ENCODE peak calls at places on chromosomes 3 and 15, in five cellular contexts. One of them, this sample, is unnamed.

GRCh38 chr3:14424711-14425573 is 22.5 kb downstream of the SLC6A6 start:
- DNase-seq in GM12878: no peak
- DNase-seq in A549: no peak
- DNase-seq in K562: peak; percentile 51
- DNase-seq in HepG2: no peak
- DNase-seq in this sample: peak; percentile 73

GRCh38 chr3:156201411-156202405 is 81.3 kb downstream of the KCNAB1 start:
- DNase-seq in GM12878: no peak
- DNase-seq in A549: no peak
- DNase-seq in K562: no peak
- DNase-seq in HepG2: no peak
- DNase-seq in this sample: no peak

GRCh38 chr15:95869920-95870319 is 460.6 kb upstream of the NR2F2 start:
- DNase-seq in GM12878: no peak
- DNase-seq in A549: no peak
- DNase-seq in K562: no peak
- DNase-seq in HepG2: no peak
- DNase-seq in this sample: no peak

GRCh38 chr15:66071621-66072295 is 181.8 kb downstream of the MEGF11 start:
- DNase-seq in GM12878: no peak
- DNase-seq in A549: no peak
- DNase-seq in K562: no peak
- DNase-seq in HepG2: no peak
- DNase-seq in this sample: no peak

GRCh38 chr15:67997996-67998395 is 56.1 kb upstream of the PIAS1 start:
- DNase-seq in GM12878: no peak
- DNase-seq in A549: peak; percentile 47
- DNase-seq in K562: no peak
- DNase-seq in HepG2: no peak
- DNase-seq in this sample: peak; percentile 64

GRCh38 chr15:31031471-31032064 is 40.1 kb upstream of the MTMR10 start:
- DNase-seq in GM12878: peak; percentile 46
- DNase-seq in A549: no peak
- DNase-seq in K562: no peak
- DNase-seq in HepG2: no peak
- DNase-seq in this sample: peak; percentile 72

GRCh38 chr3:74469151-74469550 is 145.3 kb downstream of the CNTN3 start:
- DNase-seq in GM12878: no peak
- DNase-seq in A549: no peak
- DNase-seq in K562: no peak
- DNase-seq in HepG2: no peak
- DNase-seq in this sample: peak; percentile 68

GRCh38 chr3:187165144-187165543 is 25.8 kb upstream of the RPL39L start:
- DNase-seq in GM12878: no peak
- DNase-seq in A549: peak; percentile 21
- DNase-seq in K562: peak; percentile 66
- DNase-seq in HepG2: peak; percentile 58
- DNase-seq in this sample: peak; percentile 55

GRCh38 chr3:23129817-23130216 is 73.3 kb upstream of the UBE2E2 start:
- DNase-seq in GM12878: no peak
- DNase-seq in A549: no peak
- DNase-seq in K562: no peak
- DNase-seq in HepG2: no peak
- DNase-seq in this sample: no peak

GRCh38 chr3:33808559-33808958 is 10.1 kb downstream of the PDCD6IP start:
- DNase-seq in GM12878: no peak
- DNase-seq in A549: no peak
- DNase-seq in K562: no peak
- DNase-seq in HepG2: no peak
- DNase-seq in this sample: peak; percentile 49

DNA sequence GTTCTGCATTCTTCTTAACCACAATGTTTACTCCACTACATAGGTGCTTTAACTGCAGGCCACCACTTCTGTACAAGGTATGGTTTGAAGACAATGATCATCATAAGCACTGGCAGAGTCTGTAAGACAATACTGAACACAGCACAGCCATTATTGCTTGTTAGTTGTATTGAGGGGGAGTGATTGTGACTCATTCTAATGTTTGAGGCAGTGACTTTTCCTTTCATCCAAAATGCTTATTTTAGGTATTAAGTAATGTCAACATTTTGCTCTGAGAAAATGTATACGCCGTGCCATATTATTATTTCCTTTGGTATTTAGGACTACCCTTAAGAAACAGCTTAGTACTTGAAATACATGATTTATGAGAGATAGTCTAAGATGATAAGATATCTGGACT is 618.2 kb upstream of the ZNF717 start:
- DNase-seq in GM12878: no peak
- DNase-seq in A549: no peak
- DNase-seq in K562: no peak
- DNase-seq in HepG2: no peak
- DNase-seq in this sample: peak; percentile 90
- TF ChIP-seq BHLHE40 in GM12878: no peak
- TF ChIP-seq BHLHE40 in A549: no peak
- TF ChIP-seq BHLHE40 in K562: no peak
- TF ChIP-seq BHLHE40 in HepG2: no peak
- TF ChIP-seq BHLHE40 in this sample: no peak

DNA sequence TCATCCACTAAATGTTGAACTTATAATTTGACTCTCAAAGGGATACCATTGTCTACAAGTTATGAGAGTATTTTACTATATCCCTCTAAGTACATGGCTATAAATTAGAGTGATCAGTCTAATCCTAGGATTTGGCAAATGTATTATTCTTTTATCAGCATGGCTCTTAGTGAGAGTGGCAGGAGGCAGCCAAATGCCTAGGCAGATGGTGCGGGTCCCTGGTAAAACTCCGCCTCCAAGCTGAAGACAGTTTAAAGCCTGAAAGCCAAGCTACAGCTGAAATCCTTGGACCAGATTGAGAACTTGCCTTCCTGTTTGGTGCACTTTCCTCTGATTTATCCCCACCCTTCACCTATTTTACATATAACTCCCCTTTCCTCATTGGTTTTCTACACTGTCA is 631.9 kb downstream of the SQOR start:
- DNase-seq in GM12878: no peak
- DNase-seq in A549: no peak
- DNase-seq in K562: no peak
- DNase-seq in HepG2: no peak
- DNase-seq in this sample: no peak
- H3K4me1 ChIP-seq in GM12878: no peaks in the 10 kb centered on the region
- H3K4me1 ChIP-seq in A549: no peaks in the 10 kb centered on the region
- H3K4me1 ChIP-seq in K562: no peaks in the 10 kb centered on the region
- H3K4me1 ChIP-seq in HepG2: no peaks in the 10 kb centered on the region
- H3K4me1 ChIP-seq in this sample: no peaks in the 10 kb centered on the region

GRCh38 chr3:147267431-147267830 is 138.9 kb downstream of the ZIC4 start:
- DNase-seq in GM12878: no peak
- DNase-seq in A549: no peak
- DNase-seq in K562: no peak
- DNase-seq in HepG2: no peak
- DNase-seq in this sample: peak; percentile 48
- TF ChIP-seq USF2 in GM12878: no peak
- TF ChIP-seq USF2 in A549: no peak
- TF ChIP-seq USF2 in K562: no peak
- TF ChIP-seq USF2 in HepG2: no peak
- TF ChIP-seq USF2 in this sample: no peak

GRCh38 chr3:53201190-53201504 is 40.1 kb downstream of the PRKCD start:
- DNase-seq in GM12878: no peak
- DNase-seq in A549: no peak
- DNase-seq in K562: no peak
- DNase-seq in HepG2: no peak
- DNase-seq in this sample: no peak

GRCh38 chr3:53198256-53198977 is 37.4 kb downstream of the PRKCD start:
- DNase-seq in GM12878: no peak
- DNase-seq in A549: no peak
- DNase-seq in K562: no peak
- DNase-seq in HepG2: no peak
- DNase-seq in this sample: no peak

GRCh38 chr3:53199834-53200233 is 38.8 kb downstream of the PRKCD start:
- DNase-seq in GM12878: no peak
- DNase-seq in A549: no peak
- DNase-seq in K562: no peak
- DNase-seq in HepG2: no peak
- DNase-seq in this sample: no peak

GRCh38 chr3:53200501-53201189 is 39.6 kb downstream of the PRKCD start:
- DNase-seq in GM12878: no peak
- DNase-seq in A549: no peak
- DNase-seq in K562: no peak
- DNase-seq in HepG2: no peak
- DNase-seq in this sample: no peak

DNA sequence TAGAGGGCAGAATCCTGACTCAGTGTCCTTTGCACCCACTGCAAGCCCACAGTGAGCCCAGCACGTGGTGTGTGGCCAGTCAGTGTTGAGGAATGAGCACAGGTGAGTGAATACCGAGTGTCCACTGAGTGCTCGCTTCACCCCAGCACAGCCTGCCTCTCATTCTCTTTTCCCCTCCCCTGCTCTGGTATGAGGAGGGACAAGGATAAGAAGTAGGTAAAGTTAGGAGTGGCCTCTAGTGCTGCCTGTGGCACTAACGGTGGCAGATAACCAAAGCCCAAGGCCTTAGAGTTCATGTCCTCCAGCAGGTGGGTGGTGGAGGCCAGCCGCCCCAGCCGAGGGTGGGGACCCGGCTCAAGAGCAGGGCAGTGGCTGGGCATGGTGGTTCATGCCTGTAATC is 38.0 kb downstream of the PRKCD start:
- DNase-seq in GM12878: no peak
- DNase-seq in A549: no peak
- DNase-seq in K562: no peak
- DNase-seq in HepG2: no peak
- DNase-seq in this sample: no peak
- TF ChIP-seq BHLHE40 in GM12878: no peak
- TF ChIP-seq BHLHE40 in A549: no peak
- TF ChIP-seq BHLHE40 in K562: no peak
- TF ChIP-seq BHLHE40 in HepG2: no peak
- TF ChIP-seq BHLHE40 in this sample: no peak

GRCh38 chr3:39269528-39269927 is 10.3 kb downstream of the CX3CR1 start:
- DNase-seq in GM12878: no peak
- DNase-seq in A549: no peak
- DNase-seq in K562: no peak
- DNase-seq in HepG2: no peak
- DNase-seq in this sample: no peak

GRCh38 chr3:39267631-39268553 is 11.9 kb downstream of the CX3CR1 start:
- DNase-seq in GM12878: no peak
- DNase-seq in A549: no peak
- DNase-seq in K562: no peak
- DNase-seq in HepG2: no peak
- DNase-seq in this sample: no peak

GRCh38 chr3:39271363-39271762 is 8.5 kb downstream of the CX3CR1 start:
- DNase-seq in GM12878: no peak
- DNase-seq in A549: no peak
- DNase-seq in K562: no peak
- DNase-seq in HepG2: no peak
- DNase-seq in this sample: no peak

GRCh38 chr3:39272191-39272590 is 7.6 kb downstream of the CX3CR1 start:
- DNase-seq in GM12878: no peak
- DNase-seq in A549: no peak
- DNase-seq in K562: no peak
- DNase-seq in HepG2: no peak
- DNase-seq in this sample: no peak

GRCh38 chr3:39268554-39268910 is 11.3 kb downstream of the CX3CR1 start:
- DNase-seq in GM12878: no peak
- DNase-seq in A549: no peak
- DNase-seq in K562: no peak
- DNase-seq in HepG2: no peak
- DNase-seq in this sample: no peak
- H3K4me1 ChIP-seq in GM12878: peaks cover 7% of the 10 kb centered on the region
- H3K4me1 ChIP-seq in A549: no peaks in the 10 kb centered on the region
- H3K4me1 ChIP-seq in K562: no peaks in the 10 kb centered on the region
- H3K4me1 ChIP-seq in HepG2: no peaks in the 10 kb centered on the region
- H3K4me1 ChIP-seq in this sample: no peaks in the 10 kb centered on the region

DNA sequence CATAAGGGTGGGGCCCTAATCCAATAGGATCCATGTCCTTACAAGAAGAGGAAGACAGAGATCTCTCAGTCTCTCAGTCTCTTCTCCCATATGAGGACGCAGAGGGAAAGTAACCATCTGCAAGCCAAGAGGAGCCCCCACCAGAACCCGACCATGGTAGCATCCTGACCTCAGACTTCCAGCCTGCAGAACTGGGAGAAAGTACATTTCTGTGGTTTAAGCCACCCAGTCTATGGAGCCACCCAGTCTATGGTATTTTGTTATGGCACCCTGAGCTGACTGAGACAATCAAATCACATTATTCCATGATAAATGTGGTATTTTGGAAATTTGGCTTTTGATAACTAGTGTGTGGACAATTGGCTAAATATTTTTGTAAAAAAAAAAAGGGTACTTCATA is 101.5 kb upstream of the TMC3 start:
- DNase-seq in GM12878: no peak
- DNase-seq in A549: no peak
- DNase-seq in K562: no peak
- DNase-seq in HepG2: no peak
- DNase-seq in this sample: no peak
- TF ChIP-seq USF2 in GM12878: no peak
- TF ChIP-seq USF2 in A549: no peak
- TF ChIP-seq USF2 in K562: no peak
- TF ChIP-seq USF2 in HepG2: no peak
- TF ChIP-seq USF2 in this sample: no peak

GRCh38 chr3:64600246-64600645 is 87.6 kb downstream of the ADAMTS9 start:
- DNase-seq in GM12878: no peak
- DNase-seq in A549: no peak
- DNase-seq in K562: no peak
- DNase-seq in HepG2: no peak
- DNase-seq in this sample: no peak

GRCh38 chr3:64599651-64600050 is 88.1 kb downstream of the ADAMTS9 start:
- DNase-seq in GM12878: no peak
- DNase-seq in A549: no peak
- DNase-seq in K562: no peak
- DNase-seq in HepG2: no peak
- DNase-seq in this sample: no peak

GRCh38 chr3:64601824-64602223 is 86.0 kb downstream of the ADAMTS9 start:
- DNase-seq in GM12878: no peak
- DNase-seq in A549: no peak
- DNase-seq in K562: no peak
- DNase-seq in HepG2: no peak
- DNase-seq in this sample: no peak

GRCh38 chr3:64604313-64604712 is 83.5 kb downstream of the ADAMTS9 start:
- DNase-seq in GM12878: no peak
- DNase-seq in A549: no peak
- DNase-seq in K562: no peak
- DNase-seq in HepG2: no peak
- DNase-seq in this sample: no peak
- TF ChIP-seq BHLHE40 in GM12878: no peak
- TF ChIP-seq BHLHE40 in A549: no peak
- TF ChIP-seq BHLHE40 in K562: no peak
- TF ChIP-seq BHLHE40 in HepG2: no peak
- TF ChIP-seq BHLHE40 in this sample: no peak

GRCh38 chr3:4504340-4505261 is 11.5 kb downstream of the ITPR1 start:
- DNase-seq in GM12878: no peak
- DNase-seq in A549: no peak
- DNase-seq in K562: no peak
- DNase-seq in HepG2: no peak
- DNase-seq in this sample: no peak

GRCh38 chr3:4507010-4507596 is 14.0 kb downstream of the ITPR1 start:
- DNase-seq in GM12878: no peak
- DNase-seq in A549: no peak
- DNase-seq in K562: no peak
- DNase-seq in HepG2: peak; percentile 43
- DNase-seq in this sample: peak; percentile 5

GRCh38 chr3:4508048-4508981 is 15.2 kb downstream of the ITPR1 start:
- DNase-seq in GM12878: peak; percentile 95
- DNase-seq in A549: no peak
- DNase-seq in K562: peak; percentile 53
- DNase-seq in HepG2: no peak
- DNase-seq in this sample: no peak

GRCh38 chr3:4506559-4507009 is 13.4 kb downstream of the ITPR1 start:
- DNase-seq in GM12878: no peak
- DNase-seq in A549: no peak
- DNase-seq in K562: no peak
- DNase-seq in HepG2: no peak
- DNase-seq in this sample: no peak

GRCh38 chr3:4505688-4506558 is 12.8 kb downstream of the ITPR1 start:
- DNase-seq in GM12878: no peak
- DNase-seq in A549: no peak
- DNase-seq in K562: no peak
- DNase-seq in HepG2: peak; percentile 24
- DNase-seq in this sample: no peak
- H3K4me1 ChIP-seq in GM12878: peaks cover 54% of the 10 kb centered on the region
- H3K4me1 ChIP-seq in A549: no peaks in the 10 kb centered on the region
- H3K4me1 ChIP-seq in K562: peaks cover 15% of the 10 kb centered on the region
- H3K4me1 ChIP-seq in HepG2: peaks cover 92% of the 10 kb centered on the region
- H3K4me1 ChIP-seq in this sample: no peaks in the 10 kb centered on the region